ENCODE peak calls at places on chromosomes 11 and 22, in six cellular contexts. U is thoracic aorta, B is right lobe of liver, G is cardiac fibroblast, E is cardiac muscle cell, L is IMR-90. O is an unnamed sample.

GRCh38 chr11:34214961-34215805 is 109.8 kb downstream of the NAT10 start:
- DNase-seq in G (peak), U (no peak), E (no peak), L (peak), B (peak), O (peak)

GRCh38 chr11:117743121-117743815 is 53.7 kb downstream of the DSCAML1 start:
- DNase-seq in G (no peak), L (no peak), E (no peak), B (no peak), U (no peak), O (no peak)

GRCh38 chr11:12761029-12761428 is 86.8 kb downstream of the TEAD1 start:
- DNase-seq in B (no peak), E (no peak), G (peak), L (peak), U (no peak), O (peak)

GRCh38 chr11:35964846-35965245 is 21.0 kb downstream of the LDLRAD3 start:
- DNase-seq in E (no peak), B (no peak), L (no peak), G (no peak), U (no peak), O (no peak)

GRCh38 chr22:50184004-50184461 is 1.7 kb upstream of the TRABD start:
- DNase-seq in L (peak), G (peak), E (peak), B (peak), U (no peak), O (no peak)

GRCh38 chr22:20194681-20195593 is 44.1 kb upstream of the CCDC188 start:
- DNase-seq in L (no peak), U (no peak), B (no peak), E (no peak), G (no peak), O (no peak)

GRCh38 chr11:97290444-97291041 is 900.7 kb downstream of the JRKL start:
- DNase-seq in E (peak), U (no peak), L (no peak), G (no peak), B (no peak), O (no peak)

GRCh38 chr11:134517115-134517514 is 105.1 kb upstream of the B3GAT1 start:
- DNase-seq in G (no peak), L (no peak), B (no peak), E (no peak), U (no peak), O (no peak)

GRCh38 chr11:67664213-67664585 is 10.2 kb downstream of the ALDH3B2 start:
- DNase-seq in B (no peak), G (no peak), U (no peak), E (no peak), L (no peak), O (no peak)

GRCh38 chr11:64742087-64742939 is 1.6 kb downstream of the RASGRP2 start:
- DNase-seq in B (peak), G (no peak), E (peak), U (no peak), L (no peak), O (no peak)

GRCh38 chr11:126491092-126491491 is 135.6 kb downstream of the ST3GAL4 start:
- DNase-seq in L (no peak), G (no peak), E (no peak), U (no peak), B (no peak), O (no peak)

GRCh38 chr22:39428597-39429071 is 28.2 kb upstream of the MGAT3 start:
- DNase-seq in E (no peak), U (no peak), L (no peak), G (no peak), B (no peak), O (peak)

GRCh38 chr22:43378011-43378704 is 33.7 kb upstream of the MPPED1 start:
- DNase-seq in E (peak), L (peak), U (no peak), G (no peak), B (peak), O (peak)

GRCh38 chr22:41488076-41488475 is 19.2 kb downstream of the ACO2 start:
- DNase-seq in U (no peak), G (no peak), B (no peak), L (no peak), E (no peak), O (no peak)

GRCh38 chr22:41487037-41487963 is 18.4 kb downstream of the ACO2 start:
- DNase-seq in B (no peak), L (peak), G (no peak), U (no peak), E (no peak), O (no peak)

GRCh38 chr22:41482319-41482935 is 13.5 kb downstream of the ACO2 start:
- DNase-seq in U (no peak), G (peak), L (peak), B (no peak), E (no peak), O (peak)

GRCh38 chr22:41481925-41482318 is 13.0 kb downstream of the ACO2 start:
- DNase-seq in G (no peak), U (no peak), E (no peak), B (no peak), L (no peak), O (no peak)

DNA sequence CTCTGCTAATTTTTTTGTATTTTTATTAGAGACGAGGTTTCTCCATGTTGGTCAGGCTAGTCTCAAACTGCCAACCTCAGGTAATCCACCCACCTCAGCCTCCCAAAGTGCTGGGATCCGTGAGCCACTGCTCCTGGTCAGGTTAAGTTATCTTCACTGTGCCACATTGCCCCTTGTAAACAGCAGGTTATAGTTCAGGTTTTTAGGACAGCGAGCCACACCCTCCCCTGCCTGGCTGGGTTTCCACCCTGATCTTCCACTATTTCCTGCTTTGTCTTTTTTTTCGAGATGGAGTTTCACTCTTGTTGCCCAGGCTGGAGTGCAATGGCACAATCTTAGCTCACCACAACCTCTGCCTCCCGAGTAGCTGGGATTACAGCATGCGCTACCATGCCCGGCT is 16.1 kb downstream of the ACO2 start:
- DNase-seq in U (no peak), G (no peak), E (no peak), L (no peak), B (no peak), O (no peak)
- H3K4me3 ChIP-seq in U (no peak), G (no peak), E (no peak), L (no peak), B (no peak), O (no peak)

GRCh38 chr11:24496728-24497396 is at the start of gene LUZP2:
- DNase-seq in G (peak), B (peak), E (peak), L (peak), U (no peak), O (peak)
- TF ChIP-seq CTCF in G (no peak), B (no peak), E (no peak), L (no peak), U (no peak), O (no peak)

GRCh38 chr22:31945971-31946680 is 1.8 kb downstream of the YWHAH start:
- DNase-seq in E (peak), B (no peak), G (no peak), L (peak), U (no peak), O (no peak)
- H3K4me3 ChIP-seq in E (peak), B (peak), G (peak), L (peak), U (peak), O (peak)

GRCh38 chr22:34333285-34333684 is 413.0 kb upstream of the LARGE1 start:
- DNase-seq in U (no peak), E (no peak), G (no peak), L (no peak), B (no peak), O (no peak)
- TF ChIP-seq CTCF in U (no peak), E (no peak), G (no peak), L (no peak), B (no peak), O (no peak)

O was measured in brain microvascular endothelial cell.